ENCODE peak calls at places on chromosomes 7 and 10, in nine cellular contexts. Q is nucleus accumbens; J is brain microvascular endothelial cell; Y is effector CD4-positive, alpha-beta T cell; R is astrocyte of the hippocampus; D is AG08395; G is AML-193; C is M059J; V is GM18507. B is an unnamed sample.
A peak's percentile ranks its signal among the peaks of the same experiment; 100 is the strongest.

GRCh38 chr10:114042895-114043531 is 653 bp upstream of the ADRB1 start:
- DNase-seq in Q (peak; percentile 67), J (peak; percentile 41), Y (no peak), R (peak; percentile 61), D (peak; percentile 28), G (peak; percentile 80), C (peak; percentile 42), V (no peak), B (peak; percentile 37)

GRCh38 chr10:26755443-26755903 is 58.0 kb downstream of the PDSS1 start:
- DNase-seq in Q (no peak), J (peak; percentile 27), Y (no peak), R (peak; percentile 67), D (peak; percentile 16), G (peak; percentile 8), C (peak; percentile 52), V (peak; percentile 32), B (peak; percentile 64)

GRCh38 chr10:77004917-77005564 is 632.6 kb downstream of the KCNMA1 start:
- DNase-seq in Q (no peak), J (peak; percentile 45), Y (no peak), R (peak; percentile 80), D (peak; percentile 76), G (peak; percentile 32), C (peak; percentile 52), V (no peak), B (peak; percentile 41)

GRCh38 chr10:78470267-78471103 is 436.8 kb downstream of the RPS24 start:
- DNase-seq in Q (no peak), J (no peak), Y (no peak), R (peak; percentile 69), D (no peak), G (no peak), C (peak; percentile 89), V (no peak), B (no peak)

GRCh38 chr7:98078197-98078870 is 28.3 kb upstream of the LMTK2 start:
- DNase-seq in Q (no peak), J (no peak), Y (no peak), R (no peak), D (no peak), G (no peak), C (no peak), V (no peak), B (no peak)

GRCh38 chr10:75143353-75143752 is 31.9 kb downstream of the SAMD8 start:
- DNase-seq in Q (no peak), J (no peak), Y (no peak), R (no peak), D (no peak), G (no peak), C (no peak), V (no peak), B (peak; percentile 46)

GRCh38 chr7:112207106-112207592 is 654 bp downstream of the ZNF277 start:
- DNase-seq in Q (no peak), J (no peak), Y (no peak), R (no peak), D (no peak), G (no peak), C (peak; percentile 33), V (no peak), B (peak; percentile 13)

GRCh38 chr7:136883046-136883445 is 14.6 kb downstream of the CHRM2 start:
- DNase-seq in Q (no peak), J (no peak), Y (no peak), R (peak; percentile 4), D (no peak), G (no peak), C (peak; percentile 15), V (no peak), B (no peak)

GRCh38 chr10:132225073-132225848 is 38.5 kb downstream of the DPYSL4 start:
- DNase-seq in Q (no peak), J (no peak), Y (no peak), R (no peak), D (no peak), G (no peak), C (no peak), V (no peak), B (no peak)

GRCh38 chr7:28787116-28787515 is 171.0 kb downstream of the TRIL start:
- DNase-seq in Q (no peak), J (no peak), Y (no peak), R (no peak), D (no peak), G (no peak), C (no peak), V (no peak), B (no peak)

GRCh38 chr10:13993634-13994033 is 337.1 kb downstream of the FRMD4A start:
- DNase-seq in Q (no peak), J (no peak), Y (no peak), R (no peak), D (no peak), G (no peak), C (no peak), V (no peak), B (no peak)

GRCh38 chr10:5094265-5095205 is at the start of gene AKR1C3:
- DNase-seq in Q (no peak), J (peak; percentile 29), Y (no peak), R (peak; percentile 71), D (peak; percentile 69), G (peak; percentile 63), C (peak; percentile 56), V (no peak), B (peak; percentile 80)

GRCh38 chr7:32070406-32071360 is at the start of gene PDE1C:
- DNase-seq in Q (peak; percentile 57), J (no peak), Y (no peak), R (peak; percentile 75), D (peak; percentile 35), G (no peak), C (peak; percentile 71), V (no peak), B (peak; percentile 42)

GRCh38 chr7:105719919-105720318 is 138.6 kb upstream of the EFCAB10 start:
- DNase-seq in Q (no peak), J (no peak), Y (no peak), R (no peak), D (no peak), G (no peak), C (no peak), V (no peak), B (no peak)

GRCh38 chr10:43375401-43376020 is 4.1 kb downstream of the FXYD4 start:
- DNase-seq in Q (no peak), J (no peak), Y (no peak), R (no peak), D (no peak), G (no peak), C (no peak), V (no peak), B (no peak)

GRCh38 chr7:69942557-69942956 is 344.3 kb downstream of the AUTS2 start:
- DNase-seq in Q (no peak), J (no peak), Y (no peak), R (no peak), D (no peak), G (no peak), C (no peak), V (no peak), B (no peak)

GRCh38 chr10:3886191-3886590 is 101.2 kb upstream of the KLF6 start:
- DNase-seq in Q (no peak), J (peak; percentile 83), Y (no peak), R (peak; percentile 75), D (peak; percentile 28), G (no peak), C (no peak), V (no peak), B (no peak)

GRCh38 chr10:90432891-90433290 is 424.9 kb downstream of the HTR7 start:
- DNase-seq in Q (no peak), J (no peak), Y (no peak), R (no peak), D (no peak), G (no peak), C (no peak), V (no peak), B (no peak)

B was measured in mammary epithelial cell.